ENCODE peak calls at places on chromosomes 7 and 10, in eight cellular contexts. P is stimulated activated CD8-positive, alpha-beta memory T cell treated with anti-CD3 and anti-CD28 coated beads, Interleukin-2, amount 100 ng/mL, for 48 hours; L is activated T-helper 1 cell treated with anti-CD3 and anti-CD28 coated beads, Interleukin-2, amount 50 U/mL, for 16 hours; W is stromal cell of bone marrow; M is MCF 10A; K is colonic mucosa; X is HT-29; Y is breast epithelium. O is an unnamed sample.

GRCh38 chr7:39609462-39610149 is 13.8 kb upstream of the RALA start:
- DNase-seq in L (no peak), M (no peak), P (peak), K (no peak), Y (no peak), W (no peak), X (peak), O (peak)

GRCh38 chr7:46633816-46634215 is 712.7 kb upstream of the IGFBP3 start:
- DNase-seq in P (no peak), W (no peak), L (no peak), Y (no peak), M (no peak), X (no peak), K (no peak), O (no peak)

GRCh38 chr7:16421333-16422099 is at the start of gene CRPPA:
- DNase-seq in X (peak), L (peak), W (no peak), M (peak), P (peak), K (peak), Y (peak), O (peak)

GRCh38 chr7:111668711-111669110 is 106.4 kb upstream of the IMMP2L start:
- DNase-seq in L (no peak), M (no peak), X (no peak), P (no peak), W (no peak), Y (no peak), K (no peak), O (no peak)

GRCh38 chr7:77409005-77409738 is 7.0 kb downstream of the GSAP start:
- DNase-seq in P (no peak), X (peak), W (no peak), Y (no peak), M (peak), L (no peak), K (no peak), O (no peak)

GRCh38 chr10:98170249-98171117 is 36.0 kb downstream of the R3HCC1L start:
- DNase-seq in W (no peak), K (peak), L (no peak), Y (peak), X (peak), M (peak), P (no peak), O (peak)

GRCh38 chr10:110706690-110707098 is 62.6 kb downstream of the RBM20 start:
- DNase-seq in W (peak), K (no peak), P (no peak), L (no peak), M (no peak), Y (no peak), X (no peak), O (no peak)

GRCh38 chr7:34841326-34841725 is 183.3 kb downstream of the NPSR1 start:
- DNase-seq in P (no peak), M (no peak), Y (no peak), X (no peak), W (no peak), L (no peak), K (no peak), O (no peak)

GRCh38 chr10:79380125-79380917 is 33.1 kb downstream of the PPIF start:
- DNase-seq in X (no peak), K (peak), P (no peak), Y (peak), M (peak), W (peak), L (no peak), O (peak)

GRCh38 chr7:32591938-32592337 is 96.6 kb downstream of the AVL9 start:
- DNase-seq in W (no peak), Y (no peak), L (no peak), K (no peak), X (no peak), M (no peak), P (no peak), O (no peak)

GRCh38 chr10:115774721-115775120 is 498.3 kb downstream of the GFRA1 start:
- DNase-seq in X (no peak), P (no peak), L (no peak), K (no peak), Y (no peak), M (no peak), W (no peak), O (no peak)

GRCh38 chr7:151435103-151435916 is 4.6 kb downstream of the CRYGN start:
- DNase-seq in L (no peak), K (no peak), X (no peak), Y (no peak), P (no peak), W (no peak), M (no peak), O (peak)

GRCh38 chr7:46291064-46291463 is 370.0 kb upstream of the IGFBP3 start:
- DNase-seq in L (no peak), M (peak), Y (no peak), P (no peak), K (no peak), W (peak), X (no peak), O (no peak)

GRCh38 chr7:103499976-103500375 is 54.0 kb upstream of the SLC26A5 start:
- DNase-seq in P (no peak), X (no peak), K (no peak), L (no peak), Y (no peak), M (peak), W (peak), O (no peak)

GRCh38 chr10:15419279-15419874 is 48.3 kb upstream of the FAM171A1 start:
- DNase-seq in M (peak), Y (no peak), X (peak), W (peak), L (no peak), K (peak), P (peak), O (peak)

GRCh38 chr7:8817448-8818036 is 384.1 kb downstream of the NXPH1 start:
- DNase-seq in W (no peak), M (no peak), L (no peak), K (no peak), P (no peak), Y (no peak), X (no peak), O (no peak)

GRCh38 chr7:25288536-25289283 is 60.4 kb upstream of the NPVF start:
- DNase-seq in M (no peak), Y (no peak), P (no peak), W (peak), L (no peak), X (no peak), K (no peak), O (no peak)

GRCh38 chr10:96758423-96758822 is 38.1 kb upstream of the PIK3AP1 start:
- DNase-seq in L (no peak), M (no peak), Y (no peak), X (no peak), W (no peak), K (no peak), P (no peak), O (no peak)

GRCh38 chr7:98265841-98266271 is 13.8 kb upstream of the TECPR1 start:
- DNase-seq in W (no peak), X (no peak), L (no peak), Y (no peak), P (no peak), M (no peak), K (no peak), O (no peak)

GRCh38 chr7:138564365-138564764 is 104.3 kb downstream of the TRIM24 start:
- DNase-seq in W (no peak), K (no peak), L (no peak), X (peak), Y (no peak), P (no peak), M (no peak), O (no peak)

GRCh38 chr7:99842926-99843325 is 15.1 kb downstream of the CYP3A43 start:
- DNase-seq in L (no peak), Y (no peak), P (no peak), K (no peak), X (no peak), W (no peak), M (no peak), O (no peak)

GRCh38 chr10:100372415-100373297 is 25.6 kb downstream of the SCD start:
- DNase-seq in L (no peak), Y (no peak), K (no peak), X (peak), P (no peak), M (no peak), W (no peak), O (no peak)

GRCh38 chr10:88386878-88387773 is 196.0 kb downstream of the RNLS start:
- DNase-seq in L (no peak), P (no peak), Y (no peak), K (peak), X (peak), W (peak), M (peak), O (no peak)

GRCh38 chr7:74063223-74063641 is 20.4 kb upstream of the LIMK1 start:
- DNase-seq in M (no peak), Y (no peak), W (no peak), K (no peak), X (no peak), L (no peak), P (no peak), O (peak)

GRCh38 chr7:106679153-106679931 is 18.4 kb upstream of the CCDC71L start:
- DNase-seq in X (peak), M (peak), P (peak), Y (no peak), L (no peak), W (no peak), K (no peak), O (no peak)

GRCh38 chr7:2736411-2736914 is 48.5 kb downstream of the AMZ1 start:
- DNase-seq in K (no peak), L (no peak), M (no peak), X (no peak), W (no peak), P (no peak), Y (no peak), O (peak)

GRCh38 chr10:77907900-77908717 is 18.4 kb downstream of the DLG5 start:
- DNase-seq in Y (no peak), L (no peak), W (no peak), K (no peak), P (no peak), X (no peak), M (peak), O (no peak)

GRCh38 chr10:86261470-86261869 is 105.1 kb downstream of the GRID1 start:
- DNase-seq in X (no peak), L (no peak), W (no peak), Y (no peak), P (no peak), K (no peak), M (no peak), O (no peak)

GRCh38 chr10:42953684-42954674 is 122.9 kb upstream of the RET start:
- DNase-seq in K (peak), M (no peak), P (no peak), Y (peak), X (no peak), W (no peak), L (no peak), O (peak)

GRCh38 chr7:97187067-97187466 is 69.6 kb downstream of the SDHAF3 start:
- DNase-seq in Y (no peak), P (no peak), X (peak), K (no peak), M (peak), L (no peak), W (peak), O (no peak)

GRCh38 chr7:25889765-25890164 is 262.2 kb upstream of the NFE2L3 start:
- DNase-seq in Y (no peak), X (no peak), P (no peak), M (no peak), W (no peak), L (no peak), K (no peak), O (no peak)

GRCh38 chr7:77157446-77157845 is 35.0 kb downstream of the CCDC146 start:
- DNase-seq in W (no peak), X (no peak), P (no peak), L (no peak), M (peak), K (no peak), Y (no peak), O (no peak)

GRCh38 chr7:114663502-114663901 is 248.9 kb downstream of the FOXP2 start:
- DNase-seq in L (no peak), W (peak), M (peak), K (no peak), X (peak), Y (no peak), P (no peak), O (no peak)

GRCh38 chr10:117464176-117464575 is 78.4 kb upstream of the EMX2 start:
- DNase-seq in K (no peak), M (no peak), P (no peak), L (no peak), W (no peak), Y (no peak), X (no peak), O (no peak)

GRCh38 chr10:94125856-94126255 is 132.1 kb downstream of the PLCE1 start:
- DNase-seq in W (peak), X (no peak), M (no peak), Y (no peak), P (no peak), K (no peak), L (no peak), O (no peak)

GRCh38 chr10:89904755-89905154 is 203.4 kb downstream of the KIF20B start:
- DNase-seq in Y (no peak), K (no peak), L (no peak), M (no peak), P (no peak), X (no peak), W (peak), O (no peak)

GRCh38 chr10:14185501-14186045 is 145.2 kb downstream of the FRMD4A start:
- DNase-seq in Y (no peak), W (peak), L (peak), X (peak), P (peak), K (no peak), M (peak), O (no peak)

GRCh38 chr10:129971381-129972144 is 7.5 kb upstream of the EBF3 start:
- DNase-seq in M (no peak), K (peak), Y (no peak), W (no peak), P (peak), L (no peak), X (no peak), O (peak)

GRCh38 chr7:155204744-155205367 is 92.8 kb upstream of the INSIG1 start:
- DNase-seq in K (no peak), Y (no peak), X (no peak), P (no peak), W (no peak), L (no peak), M (no peak), O (no peak)